ENCODE peak calls at places on chromosomes 11 and 22, in eight cellular contexts. T is stimulated activated CD8-positive, alpha-beta memory T cell treated with anti-CD3 and anti-CD28 coated beads, Interleukin-15, amount 100 ng/mL, for 4 hours; W is GM04504; M is naive thymus-derived CD8-positive, alpha-beta T cell; Y is KBM-7; D is foreskin melanocyte; Q is progenitor cell of endocrine pancreas; S is HT1080. L is an unnamed sample.

GRCh38 chr22:42742940-42743339 is 22.3 kb upstream of the A4GALT start:
- DNase-seq in Y (no peak), Q (no peak), W (no peak), D (no peak), T (no peak), S (no peak), M (no peak), L (peak)

GRCh38 chr11:128463386-128463829 is 124.0 kb downstream of the ETS1 start:
- DNase-seq in D (no peak), Y (no peak), T (no peak), Q (no peak), S (peak), M (no peak), W (no peak), L (no peak)

GRCh38 chr11:38297670-38298069 is 1699.6 kb upstream of the RAG2 start:
- DNase-seq in T (no peak), D (no peak), Q (no peak), W (no peak), Y (no peak), M (no peak), S (no peak), L (no peak)

GRCh38 chr22:40436460-40437431 is 66.4 kb downstream of the SGSM3 start:
- DNase-seq in S (peak), D (peak), Y (peak), Q (no peak), W (peak), M (no peak), T (no peak), L (peak)

GRCh38 chr11:20912046-20912821 is 242.8 kb downstream of the NELL1 start:
- DNase-seq in D (no peak), Y (no peak), S (no peak), T (no peak), M (no peak), W (no peak), Q (no peak), L (no peak)

GRCh38 chr11:68214173-68215086 is 1.3 kb upstream of the KMT5B start:
- DNase-seq in Y (no peak), W (no peak), S (no peak), T (no peak), Q (peak), D (no peak), M (no peak), L (peak)

GRCh38 chr11:110091995-110092576 is 1.1 kb upstream of the ZC3H12C start:
- DNase-seq in W (no peak), T (no peak), Y (no peak), S (no peak), M (no peak), D (no peak), Q (no peak), L (no peak)

GRCh38 chr11:65430406-65431217 is 8.0 kb downstream of the NEAT1 start:
- DNase-seq in D (no peak), Q (no peak), W (peak), T (no peak), M (no peak), S (no peak), Y (no peak), L (no peak)

GRCh38 chr11:117145393-117145761 is 1.3 kb downstream of the PAFAH1B2 start:
- DNase-seq in S (peak), Y (no peak), T (no peak), Q (no peak), D (peak), M (no peak), W (no peak), L (peak)

GRCh38 chr11:58577441-58578135 is 1.3 kb upstream of the ZFP91 start:
- DNase-seq in Y (peak), W (peak), D (peak), M (peak), T (peak), S (peak), Q (no peak), L (no peak)

GRCh38 chr11:58394195-58394594 is 12.5 kb downstream of the OR5B3 start:
- DNase-seq in T (no peak), Y (no peak), Q (no peak), W (peak), M (no peak), S (peak), D (peak), L (no peak)

GRCh38 chr11:109150603-109151002 is 271.4 kb upstream of the C11orf87 start:
- DNase-seq in W (no peak), M (no peak), T (no peak), D (no peak), Q (no peak), S (no peak), Y (no peak), L (no peak)

GRCh38 chr11:61820174-61820573 is 3.4 kb upstream of the FADS1 start:
- DNase-seq in T (no peak), M (no peak), S (peak), Q (no peak), D (no peak), Y (no peak), W (no peak), L (no peak)

GRCh38 chr11:26088391-26088790 is 243.5 kb upstream of the ANO3 start:
- DNase-seq in S (no peak), T (no peak), D (peak), M (no peak), W (peak), Y (no peak), Q (no peak), L (no peak)

GRCh38 chr22:24417901-24418641 is 9.3 kb upstream of the ADORA2A start:
- DNase-seq in T (no peak), W (no peak), S (peak), D (no peak), M (no peak), Y (no peak), Q (no peak), L (no peak)

GRCh38 chr11:120575461-120575860 is 63.9 kb downstream of the GRIK4 start:
- DNase-seq in S (no peak), M (peak), W (no peak), Y (no peak), T (no peak), Q (no peak), D (no peak), L (peak)

GRCh38 chr11:79121351-79121750 is 319.5 kb downstream of the TENM4 start:
- DNase-seq in Y (no peak), T (no peak), S (peak), W (no peak), M (no peak), D (no peak), Q (no peak), L (no peak)

GRCh38 chr11:106173291-106173690 is 95.8 kb downstream of the AASDHPPT start:
- DNase-seq in S (no peak), T (no peak), Q (no peak), M (no peak), W (no peak), D (no peak), Y (no peak), L (no peak)

L was measured in endodermal cell.